ENCODE peak calls at places on chromosomes 11 and 22, in five cellular contexts. Y, W, S, N and B are unnamed samples.

GRCh38 chr22:50018608-50019291 is 6.2 kb upstream of the IL17REL start:
- DNase-seq in Y (peak), W (no peak), S (no peak), N (no peak), B (no peak)

GRCh38 chr11:133660202-133660568 is 127.9 kb upstream of the OPCML start:
- DNase-seq in N (no peak), S (no peak), Y (no peak), W (no peak), B (no peak)

GRCh38 chr22:50700387-50701075 is 27.9 kb downstream of the SHANK3 start:
- DNase-seq in N (no peak), Y (no peak), W (no peak), S (no peak), B (no peak)

GRCh38 chr22:17159504-17159951 is 451 bp upstream of the HDHD5 start:
- DNase-seq in S (no peak), Y (peak), W (peak), N (peak), B (no peak)

GRCh38 chr11:17751558-17751957 is 17.0 kb downstream of the KCNC1 start:
- DNase-seq in S (no peak), Y (no peak), N (no peak), W (no peak), B (no peak)

GRCh38 chr11:128509990-128510389 is 77.4 kb downstream of the ETS1 start:
- DNase-seq in N (no peak), S (no peak), W (peak), Y (no peak), B (no peak)

GRCh38 chr11:13924801-13925327 is 37.7 kb upstream of the SPON1 start:
- DNase-seq in N (no peak), Y (no peak), S (no peak), W (no peak), B (no peak)

GRCh38 chr22:43300891-43301676 is 42.1 kb downstream of the SCUBE1 start:
- DNase-seq in S (no peak), N (no peak), Y (no peak), W (no peak), B (no peak)

GRCh38 chr22:29581799-29582198 is 886 bp upstream of the NIPSNAP1 start:
- DNase-seq in W (no peak), Y (no peak), N (no peak), S (no peak), B (no peak)

GRCh38 chr11:117915219-117915618 is 14.0 kb downstream of the TMPRSS13 start:
- DNase-seq in S (no peak), W (no peak), N (no peak), Y (no peak), B (no peak)

GRCh38 chr11:118649941-118650340 is 29.5 kb downstream of the TREH start:
- DNase-seq in Y (no peak), N (no peak), S (no peak), W (no peak), B (no peak)

GRCh38 chr22:22076937-22077703 is 94.5 kb upstream of the TOP3B start:
- DNase-seq in W (no peak), S (no peak), Y (no peak), N (no peak), B (no peak)

GRCh38 chr11:112315057-112315720 is 54.5 kb upstream of the PLET1 start:
- DNase-seq in W (no peak), Y (no peak), S (no peak), N (no peak), B (no peak)